ENCODE peak calls at places on chromosomes 13 and 19, in nine cellular contexts. X is WTC11, N is GM10248, S is foreskin fibroblast, E is AG09309, J is heart right ventricle, I is BJ, A is heart left ventricle, F is cardiac fibroblast. M is an unnamed sample.

GRCh38 chr13:23928985-23929384 is 31.7 kb upstream of the C1QTNF9B start:
- DNase-seq in X (no peak), N (no peak), S (peak; percentile 81), E (peak; percentile 13), J (no peak), I (peak; percentile 27), A (no peak), F (peak; percentile 88), M (no peak)

GRCh38 chr13:44012910-44013309 is 133.2 kb downstream of the LACC1 start:
- DNase-seq in X (no peak), N (no peak), S (no peak), E (no peak), J (no peak), I (no peak), A (no peak), F (no peak), M (no peak)

GRCh38 chr13:106594986-106595385 is 27.0 kb upstream of the ARGLU1 start:
- DNase-seq in X (no peak), N (no peak), S (no peak), E (no peak), J (no peak), I (no peak), A (no peak), F (no peak), M (no peak)

GRCh38 chr19:43457809-43458208 is 7.6 kb downstream of the LYPD3 start:
- DNase-seq in X (no peak), N (no peak), S (no peak), E (no peak), J (no peak), I (no peak), A (no peak), F (no peak), M (no peak)

GRCh38 chr13:40490086-40490723 is 176.2 kb downstream of the FOXO1 start:
- DNase-seq in X (no peak), N (no peak), S (no peak), E (no peak), J (no peak), I (no peak), A (no peak), F (no peak), M (no peak)

GRCh38 chr13:75165543-75166230 is 316.3 kb downstream of the TBC1D4 start:
- DNase-seq in X (no peak), N (no peak), S (peak; percentile 68), E (no peak), J (no peak), I (no peak), A (no peak), F (no peak), M (no peak)

GRCh38 chr13:26961890-26962615 is 201.5 kb upstream of the GPR12 start:
- DNase-seq in X (no peak), N (no peak), S (no peak), E (no peak), J (no peak), I (no peak), A (no peak), F (no peak), M (peak; percentile 16)

GRCh38 chr19:1624458-1624857 is 19.2 kb upstream of the UQCR11 start:
- DNase-seq in X (peak; percentile 89), N (peak; percentile 69), S (peak; percentile 68), E (no peak), J (peak; percentile 48), I (no peak), A (peak; percentile 48), F (peak; percentile 47), M (peak; percentile 42)

GRCh38 chr19:38596057-38596981 is 21.4 kb downstream of the MAP4K1 start:
- DNase-seq in X (peak; percentile 98), N (no peak), S (peak; percentile 32), E (no peak), J (no peak), I (no peak), A (peak; percentile 33), F (no peak), M (peak; percentile 75)

GRCh38 chr19:42132851-42133528 is 744 bp upstream of the POU2F2 start:
- DNase-seq in X (peak; percentile 91), N (peak; percentile 91), S (peak; percentile 81), E (no peak), J (peak; percentile 32), I (no peak), A (peak; percentile 71), F (peak; percentile 51), M (peak; percentile 88)

GRCh38 chr19:42130254-42130573 is 2.0 kb downstream of the POU2F2 start:
- DNase-seq in X (no peak), N (no peak), S (peak; percentile 46), E (no peak), J (no peak), I (no peak), A (no peak), F (no peak), M (no peak)

GRCh38 chr19:42132030-42132628 is at the start of gene POU2F2:
- DNase-seq in X (peak; percentile 27), N (peak; percentile 88), S (peak; percentile 59), E (no peak), J (peak; percentile 23), I (no peak), A (peak; percentile 66), F (no peak), M (no peak)

GRCh38 chr19:42129399-42130253 is 2.6 kb downstream of the POU2F2 start:
- DNase-seq in X (no peak), N (peak; percentile 82), S (peak; percentile 88), E (no peak), J (peak; percentile 34), I (no peak), A (peak; percentile 52), F (peak; percentile 58), M (no peak)

DNA sequence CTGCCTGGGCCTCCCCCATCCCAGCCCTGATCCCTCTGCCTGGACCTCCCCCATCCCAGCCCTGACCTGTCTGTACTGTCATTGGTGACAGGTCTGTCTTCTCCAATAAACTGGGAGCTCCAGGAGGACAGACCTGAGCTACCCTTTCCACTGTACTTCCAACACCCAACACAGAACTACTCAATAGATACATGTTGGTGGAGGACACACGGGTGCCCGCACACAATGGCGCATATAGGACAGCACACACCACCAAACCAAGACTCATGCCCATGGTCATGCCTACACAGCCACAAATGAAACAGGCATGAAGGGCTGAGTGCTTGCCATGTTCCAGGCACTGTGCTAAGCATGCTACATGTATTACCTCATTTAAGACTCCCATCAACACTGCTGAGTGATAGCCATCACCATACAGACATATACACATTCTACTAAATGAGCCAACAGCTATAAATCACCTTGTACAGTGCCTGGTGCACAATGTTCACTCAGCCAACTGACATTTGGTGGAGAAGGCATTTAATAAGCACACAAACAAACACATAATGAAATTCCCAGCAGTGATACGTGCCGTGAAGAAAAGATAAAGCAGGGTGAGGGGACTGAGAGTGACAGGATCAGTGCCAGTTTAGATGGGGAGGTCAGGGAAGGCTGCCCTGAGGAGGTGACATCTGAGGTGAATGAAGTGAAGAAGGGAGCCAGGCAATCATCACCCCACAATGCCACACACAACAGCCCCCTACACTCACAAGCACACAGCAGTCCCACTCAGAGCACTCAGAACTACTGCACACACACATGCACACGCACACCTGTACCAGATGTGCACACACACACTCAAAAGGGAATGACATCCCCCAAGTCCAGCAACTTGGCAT is 857 bp downstream of the POU2F2 start:
- DNase-seq in X (no peak), N (no peak), S (peak; percentile 26), E (no peak), J (no peak), I (no peak), A (no peak), F (no peak), M (no peak)
- TF ChIP-seq CTCF in X (no peak), N (no peak), S (no peak), E (no peak), J (no peak), I (no peak), A (no peak), F (no peak), M (no peak)

DNA sequence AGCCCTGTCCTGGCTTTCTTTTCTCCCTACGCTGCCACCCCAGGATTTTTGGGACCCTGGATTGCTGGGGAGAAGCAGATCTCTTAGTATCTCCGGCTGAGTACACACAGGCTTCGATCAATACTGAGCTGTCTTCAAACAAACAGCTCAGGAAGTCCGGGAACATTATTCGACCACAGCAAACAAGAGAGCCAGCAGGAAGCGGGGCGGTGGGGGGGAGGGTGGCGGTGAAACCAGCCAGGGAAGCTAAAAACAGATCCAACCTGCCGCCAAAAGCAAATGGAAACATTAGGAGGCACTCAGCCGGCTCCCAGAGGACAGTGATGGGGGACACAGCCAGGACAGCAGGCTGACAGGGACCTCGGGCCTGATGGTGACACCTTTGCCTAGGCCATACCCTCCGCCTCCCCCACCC is 12.2 kb upstream of the BCAM start:
- DNase-seq in X (no peak), N (no peak), S (no peak), E (no peak), J (peak; percentile 82), I (no peak), A (peak; percentile 70), F (no peak), M (peak; percentile 22)
- TF ChIP-seq CTCF in X (no peak), N (no peak), S (no peak), E (no peak), J (no peak), I (no peak), A (no peak), F (no peak), M (no peak)

DNA sequence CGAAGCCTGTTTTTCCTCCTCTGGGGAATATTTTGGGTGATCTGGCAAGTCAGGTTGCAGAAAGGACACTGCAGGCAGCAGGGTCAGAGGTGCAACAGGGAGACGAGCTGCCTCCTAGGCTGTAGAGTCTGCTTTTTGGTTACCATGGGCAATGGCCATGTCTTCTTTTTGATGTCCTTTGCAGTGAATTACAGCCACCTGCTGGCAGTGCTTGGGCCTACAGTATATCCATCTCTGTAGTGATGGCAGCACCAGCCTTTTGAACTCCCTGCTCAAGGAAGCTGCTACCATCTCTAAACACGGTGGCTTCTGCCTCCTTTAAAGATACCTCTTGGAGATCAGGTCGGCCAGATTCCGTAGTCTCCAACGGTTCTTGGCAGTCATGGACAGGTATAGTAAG is 73.9 kb downstream of the WTIP start:
- DNase-seq in X (peak; percentile 48), N (no peak), S (peak; percentile 8), E (no peak), J (no peak), I (no peak), A (no peak), F (peak; percentile 31), M (no peak)
- TF ChIP-seq CTCF in X (no peak), N (peak; percentile 9), S (no peak), E (no peak), J (no peak), I (peak; percentile 29), A (peak; percentile 12), F (peak; percentile 48), M (peak; percentile 48)

GRCh38 chr13:31101511-31102170 is 60.1 kb downstream of the HSPH1 start:
- DNase-seq in X (no peak), N (no peak), S (peak; percentile 21), E (no peak), J (peak; percentile 45), I (no peak), A (peak; percentile 73), F (no peak), M (no peak)

GRCh38 chr13:31105856-31106255 is 55.8 kb downstream of the HSPH1 start:
- DNase-seq in X (no peak), N (no peak), S (no peak), E (no peak), J (no peak), I (no peak), A (no peak), F (no peak), M (no peak)

GRCh38 chr13:31100721-31101120 is 61.0 kb downstream of the HSPH1 start:
- DNase-seq in X (no peak), N (no peak), S (no peak), E (no peak), J (no peak), I (no peak), A (no peak), F (no peak), M (no peak)

GRCh38 chr13:31107109-31107508 is 54.6 kb downstream of the HSPH1 start:
- DNase-seq in X (no peak), N (no peak), S (no peak), E (no peak), J (no peak), I (no peak), A (no peak), F (no peak), M (no peak)

GRCh38 chr13:31105020-31105800 is 56.5 kb downstream of the HSPH1 start:
- DNase-seq in X (no peak), N (no peak), S (peak; percentile 19), E (no peak), J (no peak), I (no peak), A (no peak), F (no peak), M (no peak)
- TF ChIP-seq CTCF in X (no peak), N (no peak), S (no peak), E (no peak), J (no peak), I (no peak), A (no peak), F (no peak), M (no peak)